ENCODE peak calls at places on chromosome 9, in seven cellular contexts. A is CD8-positive, alpha-beta memory T cell; J is K562; O is PC-9; P is endothelial cell of umbilical vein; X is lower lobe of right lung; F is heart right ventricle. M is an unnamed sample. For H3K36me3, the result is how much of the 10 kb centered on the place peaks cover.

GRCh38 chr9:63817622-63818518 is 1467.1 kb downstream of the FOXD4L5 start:
- DNase-seq in A (peak), O (peak), X (peak), J (no peak), F (peak), P (peak), M (peak)

GRCh38 chr9:38048319-38048969 is 20.6 kb downstream of the SHB start:
- DNase-seq in P (no peak), F (no peak), O (no peak), J (no peak), A (no peak), X (no peak), M (no peak)

GRCh38 chr9:129319938-129320481 is 141.9 kb upstream of the IER5L start:
- DNase-seq in F (no peak), A (no peak), J (no peak), X (no peak), O (no peak), P (no peak), M (no peak)

GRCh38 chr9:110148384-110148783 is 59.6 kb downstream of the C9orf152 start:
- DNase-seq in J (no peak), F (no peak), X (no peak), O (no peak), A (no peak), P (no peak), M (no peak)

GRCh38 chr9:123287639-123288038 is 19.3 kb upstream of the STRBP start:
- DNase-seq in J (no peak), A (no peak), X (no peak), F (no peak), O (no peak), P (no peak), M (no peak)

GRCh38 chr9:13026956-13027355 is 252.1 kb downstream of the LURAP1L start:
- DNase-seq in X (no peak), A (no peak), J (no peak), P (no peak), F (no peak), O (no peak), M (no peak)

GRCh38 chr9:130664191-130665028 is at the start of gene PRDM12:
- DNase-seq in A (no peak), F (no peak), P (no peak), J (no peak), X (no peak), O (no peak), M (peak)

GRCh38 chr9:26735160-26735559 is 157.4 kb downstream of the CAAP1 start:
- DNase-seq in X (no peak), P (no peak), O (no peak), A (no peak), F (no peak), J (no peak), M (no peak)

GRCh38 chr9:93096131-93096802 is at the start of gene CARD19:
- DNase-seq in J (peak), A (no peak), X (peak), O (peak), F (peak), P (no peak), M (peak)

GRCh38 chr9:99807276-99807852 is 14.3 kb upstream of the NR4A3 start:
- DNase-seq in A (peak), P (peak), X (peak), J (peak), O (peak), F (peak), M (peak)

GRCh38 chr9:19036611-19037010 is 3.6 kb upstream of the SAXO1 start:
- DNase-seq in A (no peak), X (no peak), O (no peak), P (no peak), F (no peak), J (no peak), M (no peak)

GRCh38 chr9:95246547-95246946 is 71.0 kb downstream of the FANCC start:
- DNase-seq in J (no peak), O (no peak), P (no peak), F (no peak), A (no peak), X (no peak), M (no peak)

GRCh38 chr9:117763314-117763713 is 59.1 kb downstream of the TLR4 start:
- DNase-seq in F (no peak), X (no peak), J (no peak), A (no peak), P (peak), O (no peak), M (no peak)

GRCh38 chr9:137035507-137035834 is 3.6 kb upstream of the FUT7 start:
- DNase-seq in X (no peak), J (no peak), O (no peak), A (no peak), P (no peak), F (no peak), M (no peak)

GRCh38 chr9:133658442-133659431 is 22.6 kb downstream of the DBH start:
- DNase-seq in J (peak), F (peak), O (peak), X (no peak), P (no peak), A (no peak), M (peak)

GRCh38 chr9:120110520-120110919 is 469.4 kb downstream of the CDK5RAP2 start:
- DNase-seq in P (no peak), X (no peak), J (no peak), O (no peak), A (no peak), F (no peak), M (no peak)

GRCh38 chr9:445033-445432 is 230.4 kb downstream of the DOCK8 start:
- DNase-seq in O (no peak), A (no peak), X (no peak), F (peak), P (no peak), J (peak), M (no peak)

GRCh38 chr9:122056484-122056883 is 36.6 kb downstream of the TTLL11 start:
- DNase-seq in F (no peak), J (peak), A (no peak), P (peak), X (no peak), O (peak), M (peak)

GRCh38 chr9:128828267-128828666 is 1.3 kb downstream of the SPOUT1 start:
- DNase-seq in A (no peak), J (no peak), P (no peak), F (no peak), X (no peak), O (no peak), M (no peak)

DNA sequence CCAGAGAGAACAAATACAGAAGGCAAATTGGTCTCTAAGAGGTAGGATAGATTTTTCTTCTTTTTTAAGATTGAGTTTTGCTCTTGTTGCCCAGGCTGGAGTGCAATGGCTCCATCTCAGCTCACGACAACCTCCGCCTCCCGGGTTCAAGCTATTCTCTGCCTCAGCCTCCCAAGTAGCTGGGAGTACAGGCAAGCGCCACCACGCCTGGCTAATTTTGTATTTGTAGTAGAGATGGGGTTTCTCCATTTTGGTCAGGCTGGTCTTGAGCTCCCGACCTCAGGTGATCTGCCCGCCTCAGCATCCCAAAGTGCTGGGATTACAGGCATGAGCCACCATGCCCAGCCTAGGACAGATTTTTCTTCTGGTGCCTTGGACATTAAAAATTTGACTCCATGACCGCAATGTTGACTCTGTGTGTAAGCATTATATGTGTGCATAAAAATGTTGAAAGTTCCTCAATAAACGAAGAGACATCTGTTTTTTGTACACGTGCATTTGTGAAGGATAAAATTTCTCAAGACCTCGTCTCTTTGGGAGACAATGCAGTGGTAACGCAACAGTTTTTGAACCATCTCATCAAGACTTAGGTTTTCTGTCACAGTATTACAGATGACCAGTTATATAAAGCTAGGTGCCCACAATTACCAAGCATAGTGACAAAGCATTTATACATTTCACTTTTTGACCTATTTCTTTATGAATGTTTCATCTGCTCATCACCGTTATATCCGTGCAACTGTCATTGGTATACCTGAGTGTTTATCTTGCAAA is 17.4 kb downstream of the VCP start:
- DNase-seq in P (no peak), A (no peak), O (no peak), F (no peak), X (no peak), J (no peak), M (no peak)
- H3K36me3 ChIP-seq in P (under half), A (under half), O (under half), F (half or more), X (half or more), J (half or more), M (under half)

DNA sequence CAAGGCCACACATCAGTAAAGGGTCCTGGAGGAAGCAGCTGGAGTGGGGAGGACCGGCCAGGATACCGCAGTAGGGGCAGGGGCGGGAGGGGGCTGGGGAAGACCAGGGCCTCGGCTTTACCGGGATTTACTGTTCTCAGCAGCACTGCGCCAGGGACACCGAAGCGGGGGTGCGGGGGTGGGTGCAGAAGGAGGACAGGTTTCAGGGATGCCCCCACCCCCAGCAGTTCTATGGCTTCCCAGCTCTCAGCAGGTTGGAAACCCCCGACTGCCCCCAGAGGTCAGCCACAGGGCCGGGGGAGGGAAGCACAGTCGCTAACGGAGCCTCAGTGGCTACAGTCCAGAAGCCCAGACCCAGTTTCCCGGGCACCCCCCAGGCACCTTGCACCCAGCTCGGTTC is 21.3 kb downstream of the NR5A1 start:
- DNase-seq in F (no peak), X (no peak), P (no peak), J (no peak), O (no peak), A (no peak), M (no peak)
- H3K36me3 ChIP-seq in F (under half), X (under half), P (under half), J (under half), O (under half), A (under half), M (under half)

DNA sequence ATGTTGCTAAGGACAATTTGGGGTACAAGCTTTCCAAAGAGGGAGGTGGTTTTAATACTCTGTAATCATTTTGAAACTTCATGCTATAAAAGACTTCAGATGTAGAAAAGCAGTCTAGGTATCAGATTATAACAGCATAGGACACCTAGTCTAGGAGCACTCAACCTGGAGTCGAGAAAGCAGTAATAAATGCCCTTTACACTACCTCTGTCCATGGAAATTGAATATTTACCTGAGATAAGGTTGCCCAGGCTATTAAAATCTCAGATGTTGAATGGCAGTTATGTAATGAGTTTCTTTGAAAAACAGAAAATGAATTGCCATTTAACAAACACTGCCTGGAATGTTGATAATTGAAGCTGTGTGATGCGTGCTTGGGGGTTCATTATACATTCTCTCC is 561.8 kb upstream of the DMAC1 start:
- DNase-seq in X (no peak), O (no peak), J (no peak), A (no peak), F (no peak), P (no peak), M (no peak)
- H3K36me3 ChIP-seq in X (under half), O (under half), J (under half), A (under half), F (under half), P (under half), M (under half)

GRCh38 chr9:127562271-127562780 is 49.8 kb upstream of the STXBP1 start:
- DNase-seq in F (no peak), A (no peak), O (no peak), X (no peak), J (no peak), P (no peak), M (no peak)
- H3K36me3 ChIP-seq in F (under half), A (under half), O (under half), X (under half), J (half or more), P (under half), M (under half)